ENCODE peak calls at places on chromosomes 5 and 9, in eight cellular contexts. One of them, this sample, is unnamed.

GRCh38 chr5:6631441-6631840 is 1.4 kb downstream of the NSUN2 start:
- DNase-seq in CD4-positive, alpha-beta T cell: no peak
- DNase-seq in heart left ventricle: no peak
- DNase-seq in IMR-90: no peak
- DNase-seq in neuronal stem cell: no peak
- DNase-seq in left lung: no peak
- DNase-seq in heart right ventricle: no peak
- DNase-seq in CD8-positive, alpha-beta memory T cell: no peak
- DNase-seq in this sample: no peak

GRCh38 chr9:105554042-105554441 is 3.9 kb upstream of the FKTN start:
- DNase-seq in CD4-positive, alpha-beta T cell: no peak
- DNase-seq in heart left ventricle: peak
- DNase-seq in IMR-90: peak
- DNase-seq in neuronal stem cell: no peak
- DNase-seq in left lung: no peak
- DNase-seq in heart right ventricle: peak
- DNase-seq in CD8-positive, alpha-beta memory T cell: no peak
- DNase-seq in this sample: no peak

GRCh38 chr5:91352831-91353695 is 30.1 kb downstream of the ARRDC3 start:
- DNase-seq in CD4-positive, alpha-beta T cell: no peak
- DNase-seq in heart left ventricle: no peak
- DNase-seq in IMR-90: no peak
- DNase-seq in neuronal stem cell: peak
- DNase-seq in left lung: no peak
- DNase-seq in heart right ventricle: no peak
- DNase-seq in CD8-positive, alpha-beta memory T cell: no peak
- DNase-seq in this sample: no peak

GRCh38 chr9:133167096-133167695 is 3.5 kb upstream of the GBGT1 start:
- DNase-seq in CD4-positive, alpha-beta T cell: no peak
- DNase-seq in heart left ventricle: no peak
- DNase-seq in IMR-90: no peak
- DNase-seq in neuronal stem cell: no peak
- DNase-seq in left lung: no peak
- DNase-seq in heart right ventricle: no peak
- DNase-seq in CD8-positive, alpha-beta memory T cell: no peak
- DNase-seq in this sample: peak

GRCh38 chr9:113675475-113675941 is 200.6 kb upstream of the ZNF618 start:
- DNase-seq in CD4-positive, alpha-beta T cell: no peak
- DNase-seq in heart left ventricle: peak
- DNase-seq in IMR-90: peak
- DNase-seq in neuronal stem cell: no peak
- DNase-seq in left lung: peak
- DNase-seq in heart right ventricle: peak
- DNase-seq in CD8-positive, alpha-beta memory T cell: no peak
- DNase-seq in this sample: no peak

GRCh38 chr5:5235685-5236084 is 95.6 kb downstream of the ADAMTS16 start:
- DNase-seq in CD4-positive, alpha-beta T cell: no peak
- DNase-seq in heart left ventricle: no peak
- DNase-seq in IMR-90: no peak
- DNase-seq in neuronal stem cell: no peak
- DNase-seq in left lung: no peak
- DNase-seq in heart right ventricle: no peak
- DNase-seq in CD8-positive, alpha-beta memory T cell: no peak
- DNase-seq in this sample: no peak

GRCh38 chr9:96048116-96048953 is 172.8 kb downstream of the ERCC6L2 start:
- DNase-seq in CD4-positive, alpha-beta T cell: no peak
- DNase-seq in heart left ventricle: no peak
- DNase-seq in IMR-90: no peak
- DNase-seq in neuronal stem cell: peak
- DNase-seq in left lung: no peak
- DNase-seq in heart right ventricle: no peak
- DNase-seq in CD8-positive, alpha-beta memory T cell: no peak
- DNase-seq in this sample: no peak

GRCh38 chr5:99445805-99446204 is 517.0 kb upstream of the CHD1 start:
- DNase-seq in CD4-positive, alpha-beta T cell: no peak
- DNase-seq in heart left ventricle: no peak
- DNase-seq in IMR-90: no peak
- DNase-seq in neuronal stem cell: no peak
- DNase-seq in left lung: no peak
- DNase-seq in heart right ventricle: no peak
- DNase-seq in CD8-positive, alpha-beta memory T cell: no peak
- DNase-seq in this sample: no peak

GRCh38 chr9:87464992-87465378 is 32.7 kb upstream of the DAPK1 start:
- DNase-seq in CD4-positive, alpha-beta T cell: no peak
- DNase-seq in heart left ventricle: no peak
- DNase-seq in IMR-90: no peak
- DNase-seq in neuronal stem cell: no peak
- DNase-seq in left lung: no peak
- DNase-seq in heart right ventricle: no peak
- DNase-seq in CD8-positive, alpha-beta memory T cell: no peak
- DNase-seq in this sample: no peak

GRCh38 chr5:32601623-32602295 is 16.4 kb downstream of the SUB1 start:
- DNase-seq in CD4-positive, alpha-beta T cell: no peak
- DNase-seq in heart left ventricle: no peak
- DNase-seq in IMR-90: no peak
- DNase-seq in neuronal stem cell: no peak
- DNase-seq in left lung: no peak
- DNase-seq in heart right ventricle: no peak
- DNase-seq in CD8-positive, alpha-beta memory T cell: no peak
- DNase-seq in this sample: no peak

GRCh38 chr9:95230046-95230445 is 87.5 kb downstream of the FANCC start:
- DNase-seq in CD4-positive, alpha-beta T cell: no peak
- DNase-seq in heart left ventricle: no peak
- DNase-seq in IMR-90: no peak
- DNase-seq in neuronal stem cell: no peak
- DNase-seq in left lung: no peak
- DNase-seq in heart right ventricle: no peak
- DNase-seq in CD8-positive, alpha-beta memory T cell: no peak
- DNase-seq in this sample: no peak

GRCh38 chr9:91089405-91090131 is 272.1 kb downstream of the AUH start:
- DNase-seq in CD4-positive, alpha-beta T cell: no peak
- DNase-seq in heart left ventricle: no peak
- DNase-seq in IMR-90: peak
- DNase-seq in neuronal stem cell: no peak
- DNase-seq in left lung: no peak
- DNase-seq in heart right ventricle: peak
- DNase-seq in CD8-positive, alpha-beta memory T cell: no peak
- DNase-seq in this sample: no peak

GRCh38 chr9:18479405-18479804 is 5.5 kb downstream of the ADAMTSL1 start:
- DNase-seq in CD4-positive, alpha-beta T cell: no peak
- DNase-seq in heart left ventricle: no peak
- DNase-seq in IMR-90: no peak
- DNase-seq in neuronal stem cell: no peak
- DNase-seq in left lung: no peak
- DNase-seq in heart right ventricle: no peak
- DNase-seq in CD8-positive, alpha-beta memory T cell: no peak
- DNase-seq in this sample: no peak

GRCh38 chr9:33107762-33108161 is 31.3 kb upstream of the SMU1 start:
- DNase-seq in CD4-positive, alpha-beta T cell: no peak
- DNase-seq in heart left ventricle: no peak
- DNase-seq in IMR-90: no peak
- DNase-seq in neuronal stem cell: no peak
- DNase-seq in left lung: no peak
- DNase-seq in heart right ventricle: no peak
- DNase-seq in CD8-positive, alpha-beta memory T cell: no peak
- DNase-seq in this sample: no peak

GRCh38 chr9:114505187-114506081 is at the start of gene WHRN:
- DNase-seq in CD4-positive, alpha-beta T cell: peak
- DNase-seq in heart left ventricle: peak
- DNase-seq in IMR-90: peak
- DNase-seq in neuronal stem cell: peak
- DNase-seq in left lung: peak
- DNase-seq in heart right ventricle: peak
- DNase-seq in CD8-positive, alpha-beta memory T cell: peak
- DNase-seq in this sample: peak

GRCh38 chr5:129363991-129364390 is 96.1 kb upstream of the ADAMTS19 start:
- DNase-seq in CD4-positive, alpha-beta T cell: no peak
- DNase-seq in heart left ventricle: no peak
- DNase-seq in IMR-90: no peak
- DNase-seq in neuronal stem cell: no peak
- DNase-seq in left lung: no peak
- DNase-seq in heart right ventricle: no peak
- DNase-seq in CD8-positive, alpha-beta memory T cell: no peak
- DNase-seq in this sample: no peak

GRCh38 chr5:129372025-129372424 is 88.1 kb upstream of the ADAMTS19 start:
- DNase-seq in CD4-positive, alpha-beta T cell: no peak
- DNase-seq in heart left ventricle: no peak
- DNase-seq in IMR-90: no peak
- DNase-seq in neuronal stem cell: peak
- DNase-seq in left lung: no peak
- DNase-seq in heart right ventricle: no peak
- DNase-seq in CD8-positive, alpha-beta memory T cell: no peak
- DNase-seq in this sample: no peak

DNA sequence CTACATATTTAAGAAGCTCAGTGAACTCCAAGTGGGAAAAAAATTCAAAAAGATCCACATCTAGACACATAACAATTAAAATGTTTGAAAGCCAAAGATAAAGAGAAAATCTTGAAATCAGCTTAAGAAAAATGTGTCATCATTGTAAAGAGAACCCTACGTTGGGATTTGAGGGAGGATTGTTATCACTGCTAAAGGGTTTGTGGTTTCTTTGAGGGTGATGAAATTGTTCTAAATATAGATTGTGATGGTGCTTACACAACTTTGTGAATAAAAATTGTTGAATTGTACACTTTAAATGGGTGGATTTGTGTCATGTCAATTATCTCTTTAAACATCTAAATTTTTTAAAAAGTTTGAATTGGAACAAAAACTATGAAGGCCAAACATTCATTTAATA is 92.2 kb upstream of the ADAMTS19 start:
- DNase-seq in CD4-positive, alpha-beta T cell: no peak
- DNase-seq in heart left ventricle: no peak
- DNase-seq in IMR-90: peak
- DNase-seq in neuronal stem cell: no peak
- DNase-seq in left lung: no peak
- DNase-seq in heart right ventricle: no peak
- DNase-seq in CD8-positive, alpha-beta memory T cell: no peak
- DNase-seq in this sample: no peak
- H3K27ac ChIP-seq in CD4-positive, alpha-beta T cell: no peak
- H3K27ac ChIP-seq in heart left ventricle: no peak
- H3K27ac ChIP-seq in IMR-90: no peak
- H3K27ac ChIP-seq in neuronal stem cell: no peak
- H3K27ac ChIP-seq in left lung: no peak
- H3K27ac ChIP-seq in heart right ventricle: no peak
- H3K27ac ChIP-seq in CD8-positive, alpha-beta memory T cell: no peak
- H3K27ac ChIP-seq in this sample: no peak

GRCh38 chr5:103428923-103429322 is 133.7 kb downstream of the NUDT12 start:
- DNase-seq in CD4-positive, alpha-beta T cell: no peak
- DNase-seq in heart left ventricle: no peak
- DNase-seq in IMR-90: no peak
- DNase-seq in neuronal stem cell: no peak
- DNase-seq in left lung: no peak
- DNase-seq in heart right ventricle: no peak
- DNase-seq in CD8-positive, alpha-beta memory T cell: no peak
- DNase-seq in this sample: no peak
- H3K27ac ChIP-seq in CD4-positive, alpha-beta T cell: no peak
- H3K27ac ChIP-seq in heart left ventricle: no peak
- H3K27ac ChIP-seq in IMR-90: no peak
- H3K27ac ChIP-seq in neuronal stem cell: no peak
- H3K27ac ChIP-seq in left lung: no peak
- H3K27ac ChIP-seq in heart right ventricle: no peak
- H3K27ac ChIP-seq in CD8-positive, alpha-beta memory T cell: no peak
- H3K27ac ChIP-seq in this sample: no peak

GRCh38 chr5:757931-758697 is 26.4 kb downstream of the ZDHHC11B start:
- DNase-seq in CD4-positive, alpha-beta T cell: peak
- DNase-seq in heart left ventricle: peak
- DNase-seq in IMR-90: no peak
- DNase-seq in neuronal stem cell: peak
- DNase-seq in left lung: peak
- DNase-seq in heart right ventricle: peak
- DNase-seq in CD8-positive, alpha-beta memory T cell: no peak
- DNase-seq in this sample: peak
- H3K27ac ChIP-seq in CD4-positive, alpha-beta T cell: no peak
- H3K27ac ChIP-seq in heart left ventricle: peak
- H3K27ac ChIP-seq in IMR-90: no peak
- H3K27ac ChIP-seq in neuronal stem cell: peak
- H3K27ac ChIP-seq in left lung: peak
- H3K27ac ChIP-seq in heart right ventricle: peak
- H3K27ac ChIP-seq in CD8-positive, alpha-beta memory T cell: no peak
- H3K27ac ChIP-seq in this sample: peak

GRCh38 chr9:22117511-22118388 is 108.6 kb upstream of the CDKN2B start:
- DNase-seq in CD4-positive, alpha-beta T cell: no peak
- DNase-seq in heart left ventricle: no peak
- DNase-seq in IMR-90: peak
- DNase-seq in neuronal stem cell: no peak
- DNase-seq in left lung: no peak
- DNase-seq in heart right ventricle: no peak
- DNase-seq in CD8-positive, alpha-beta memory T cell: no peak
- DNase-seq in this sample: no peak

GRCh38 chr9:22120595-22120994 is 111.5 kb upstream of the CDKN2B start:
- DNase-seq in CD4-positive, alpha-beta T cell: no peak
- DNase-seq in heart left ventricle: no peak
- DNase-seq in IMR-90: no peak
- DNase-seq in neuronal stem cell: no peak
- DNase-seq in left lung: no peak
- DNase-seq in heart right ventricle: no peak
- DNase-seq in CD8-positive, alpha-beta memory T cell: no peak
- DNase-seq in this sample: no peak

GRCh38 chr9:22116751-22117150 is 107.6 kb upstream of the CDKN2B start:
- DNase-seq in CD4-positive, alpha-beta T cell: no peak
- DNase-seq in heart left ventricle: no peak
- DNase-seq in IMR-90: no peak
- DNase-seq in neuronal stem cell: no peak
- DNase-seq in left lung: no peak
- DNase-seq in heart right ventricle: no peak
- DNase-seq in CD8-positive, alpha-beta memory T cell: no peak
- DNase-seq in this sample: no peak

GRCh38 chr9:22119537-22120167 is 110.5 kb upstream of the CDKN2B start:
- DNase-seq in CD4-positive, alpha-beta T cell: no peak
- DNase-seq in heart left ventricle: no peak
- DNase-seq in IMR-90: peak
- DNase-seq in neuronal stem cell: peak
- DNase-seq in left lung: no peak
- DNase-seq in heart right ventricle: no peak
- DNase-seq in CD8-positive, alpha-beta memory T cell: peak
- DNase-seq in this sample: no peak

DNA sequence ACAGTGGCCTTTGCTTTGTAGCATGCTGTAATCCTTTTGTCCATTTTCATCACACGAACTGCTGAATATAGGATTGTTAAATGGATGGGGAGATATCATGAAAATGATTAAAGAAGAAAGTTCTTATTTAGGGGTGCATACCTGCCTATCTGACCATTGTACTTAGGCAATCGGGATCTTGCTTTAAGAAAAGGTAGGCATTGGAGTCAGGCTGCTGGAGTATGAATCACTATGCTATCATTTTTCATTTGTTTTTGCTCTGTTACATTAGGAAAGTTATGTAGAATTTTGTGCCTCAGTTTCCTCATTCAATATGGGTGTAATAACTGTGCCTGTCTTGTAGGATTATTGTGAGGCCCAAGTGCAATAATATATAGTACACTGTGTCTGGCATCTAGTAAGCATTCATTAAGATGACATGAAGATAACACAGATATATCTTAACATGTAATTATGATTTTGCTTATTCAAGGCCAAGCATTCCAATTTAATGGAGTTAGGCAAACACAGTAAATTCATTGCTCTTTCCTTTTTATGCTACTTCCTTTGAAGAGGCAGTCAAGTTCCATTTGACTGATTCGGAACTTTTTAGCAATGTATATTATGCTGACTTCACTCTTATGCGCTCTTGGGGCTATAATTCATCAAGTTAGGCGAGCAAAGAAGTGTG is 109.8 kb upstream of the CDKN2B start:
- DNase-seq in CD4-positive, alpha-beta T cell: no peak
- DNase-seq in heart left ventricle: no peak
- DNase-seq in IMR-90: no peak
- DNase-seq in neuronal stem cell: no peak
- DNase-seq in left lung: no peak
- DNase-seq in heart right ventricle: no peak
- DNase-seq in CD8-positive, alpha-beta memory T cell: no peak
- DNase-seq in this sample: no peak
- H3K27ac ChIP-seq in CD4-positive, alpha-beta T cell: no peak
- H3K27ac ChIP-seq in heart left ventricle: no peak
- H3K27ac ChIP-seq in IMR-90: no peak
- H3K27ac ChIP-seq in neuronal stem cell: no peak
- H3K27ac ChIP-seq in left lung: peak
- H3K27ac ChIP-seq in heart right ventricle: no peak
- H3K27ac ChIP-seq in CD8-positive, alpha-beta memory T cell: no peak
- H3K27ac ChIP-seq in this sample: peak

This sample was measured in upper lobe of right lung.